ENCODE peak calls at places on chromosomes 13 and 19, in five cellular contexts. R, M, A, B and F are unnamed samples.

GRCh38 chr19:8611890-8612806 is 1.6 kb upstream of the ADAMTS10 start:
- DNase-seq in R (peak), M (no peak), A (no peak), B (no peak), F (no peak)

GRCh38 chr13:43448605-43449004 is 338.2 kb downstream of the ENOX1 start:
- DNase-seq in R (no peak), M (no peak), A (no peak), B (no peak), F (no peak)

GRCh38 chr13:111115051-111115840 is at the start of gene ARHGEF7:
- DNase-seq in R (peak), M (no peak), A (no peak), B (no peak), F (peak)

GRCh38 chr13:55199132-55199531 is 1941.6 kb upstream of the PRR20A start:
- DNase-seq in R (peak), M (no peak), A (no peak), B (no peak), F (no peak)

GRCh38 chr19:11324079-11324661 is 15.3 kb downstream of the RAB3D start:
- DNase-seq in R (no peak), M (no peak), A (no peak), B (peak), F (peak)

GRCh38 chr13:82165396-82166174 is 1716.7 kb downstream of the SLITRK1 start:
- DNase-seq in R (no peak), M (no peak), A (no peak), B (no peak), F (peak)

GRCh38 chr13:86581711-86582110 is 782.5 kb upstream of the SLITRK6 start:
- DNase-seq in R (no peak), M (no peak), A (no peak), B (no peak), F (no peak)

GRCh38 chr19:2479556-2480194 is 3.7 kb downstream of the GADD45B start:
- DNase-seq in R (no peak), M (no peak), A (no peak), B (no peak), F (no peak)

GRCh38 chr19:3302755-3303154 is 63.6 kb upstream of the NFIC start:
- DNase-seq in R (peak), M (peak), A (no peak), B (peak), F (no peak)

GRCh38 chr19:13215572-13216380 is 65.6 kb downstream of the IER2 start:
- DNase-seq in R (no peak), M (no peak), A (no peak), B (no peak), F (no peak)

GRCh38 chr13:30654430-30654829 is 36.7 kb downstream of the USPL1 start:
- DNase-seq in R (no peak), M (no peak), A (no peak), B (no peak), F (no peak)

GRCh38 chr13:36251528-36251927 is 37.2 kb upstream of the SOHLH2 start:
- DNase-seq in R (no peak), M (no peak), A (no peak), B (no peak), F (no peak)

GRCh38 chr19:51183629-51184028 is 41.3 kb upstream of the CD33 start:
- DNase-seq in R (no peak), M (no peak), A (no peak), B (no peak), F (no peak)

GRCh38 chr13:32878172-32878571 is 138.1 kb upstream of the KL start:
- DNase-seq in R (no peak), M (no peak), A (no peak), B (no peak), F (no peak)

GRCh38 chr13:59094149-59094548 is 1069.6 kb downstream of the DIAPH3 start:
- DNase-seq in R (no peak), M (no peak), A (no peak), B (no peak), F (no peak)

GRCh38 chr13:25018729-25019115 is 77.2 kb upstream of the PABPC3 start:
- DNase-seq in R (peak), M (no peak), A (no peak), B (no peak), F (no peak)

GRCh38 chr13:30731658-30732390 is 3.5 kb upstream of the ALOX5AP start:
- DNase-seq in R (no peak), M (no peak), A (no peak), B (no peak), F (no peak)

GRCh38 chr13:24281188-24282008 is 28.0 kb upstream of the C1QTNF9 start:
- DNase-seq in R (no peak), M (no peak), A (no peak), B (no peak), F (no peak)

GRCh38 chr19:12838182-12838890 is at the start of gene MAST1:
- DNase-seq in R (peak), M (no peak), A (no peak), B (peak), F (peak)

DNA sequence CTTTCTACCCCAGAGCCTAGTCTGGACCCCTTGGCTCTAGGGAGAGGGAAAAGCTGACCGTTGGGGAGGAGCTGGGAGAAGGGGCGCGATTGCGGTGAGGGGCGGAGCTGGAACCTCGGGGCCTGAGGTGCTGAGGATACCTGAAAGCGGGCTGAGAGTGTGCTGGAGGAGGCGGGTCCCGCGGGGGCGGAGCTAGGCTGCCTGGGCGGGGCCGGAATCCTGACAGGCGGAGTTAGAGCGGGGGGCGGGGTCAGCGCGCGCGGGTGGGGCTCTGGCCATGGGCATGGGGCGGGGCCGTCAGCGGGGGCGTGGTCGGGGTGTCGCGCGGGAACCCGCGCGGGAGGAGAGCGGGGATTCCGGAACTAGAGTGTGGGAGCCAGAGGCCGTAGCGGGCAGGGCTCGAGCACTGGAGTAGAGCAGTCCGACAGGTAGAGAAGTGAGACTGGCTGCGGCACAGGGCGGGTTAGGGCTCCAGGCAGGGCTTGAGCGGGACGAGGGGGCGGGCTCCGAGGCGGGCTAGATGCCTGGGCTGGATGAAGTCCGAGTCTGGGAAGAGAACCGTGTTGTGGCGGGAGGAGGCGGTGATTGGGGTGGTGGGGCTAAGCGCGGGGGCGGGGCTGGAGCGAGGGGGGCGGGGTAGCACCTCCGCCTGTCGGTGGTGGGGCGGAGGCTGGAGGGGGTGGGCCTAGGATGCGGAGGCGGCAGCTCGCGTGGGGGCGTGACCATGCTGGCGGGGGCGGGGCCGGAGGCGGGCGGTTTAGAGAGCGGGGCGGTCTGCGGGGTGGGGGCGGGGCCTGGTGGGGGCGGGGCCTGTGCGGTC is at the start of gene INAFM1:
- DNase-seq in R (peak), M (peak), A (no peak), B (peak), F (peak)
- TF ChIP-seq POLR2AphosphoS5 in R (peak), M (peak), A (peak), B (peak), F (no peak)

GRCh38 chr13:28327761-28328607 is 166.9 kb downstream of the FLT1 start:
- DNase-seq in R (no peak), M (no peak), A (no peak), B (no peak), F (no peak)

GRCh38 chr13:28324181-28324789 is 170.6 kb downstream of the FLT1 start:
- DNase-seq in R (peak), M (peak), A (peak), B (peak), F (peak)

GRCh38 chr13:28325022-28325421 is 169.9 kb downstream of the FLT1 start:
- DNase-seq in R (no peak), M (no peak), A (no peak), B (no peak), F (no peak)

GRCh38 chr13:28329395-28330158 is 165.4 kb downstream of the FLT1 start:
- DNase-seq in R (no peak), M (no peak), A (no peak), B (no peak), F (no peak)

GRCh38 chr13:28326081-28326480 is 168.8 kb downstream of the FLT1 start:
- DNase-seq in R (no peak), M (no peak), A (no peak), B (no peak), F (no peak)
- TF ChIP-seq REST in R (no peak), M (no peak), A (no peak), B (no peak), F (no peak)

GRCh38 chr19:16288544-16288943 is 36.1 kb upstream of the KLF2 start:
- DNase-seq in R (no peak), M (no peak), A (no peak), B (no peak), F (no peak)

GRCh38 chr19:16289594-16289993 is 35.0 kb upstream of the KLF2 start:
- DNase-seq in R (no peak), M (no peak), A (no peak), B (no peak), F (no peak)

GRCh38 chr19:16293133-16294085 is 31.2 kb upstream of the KLF2 start:
- DNase-seq in R (no peak), M (no peak), A (no peak), B (peak), F (no peak)

GRCh38 chr19:16295071-16295470 is 29.6 kb upstream of the KLF2 start:
- DNase-seq in R (no peak), M (no peak), A (no peak), B (no peak), F (no peak)

GRCh38 chr19:16290692-16291091 is 33.9 kb upstream of the KLF2 start:
- DNase-seq in R (no peak), M (no peak), A (no peak), B (no peak), F (no peak)
- TF ChIP-seq POLR2AphosphoS5 in R (no peak), M (no peak), A (no peak), B (no peak), F (no peak)

DNA sequence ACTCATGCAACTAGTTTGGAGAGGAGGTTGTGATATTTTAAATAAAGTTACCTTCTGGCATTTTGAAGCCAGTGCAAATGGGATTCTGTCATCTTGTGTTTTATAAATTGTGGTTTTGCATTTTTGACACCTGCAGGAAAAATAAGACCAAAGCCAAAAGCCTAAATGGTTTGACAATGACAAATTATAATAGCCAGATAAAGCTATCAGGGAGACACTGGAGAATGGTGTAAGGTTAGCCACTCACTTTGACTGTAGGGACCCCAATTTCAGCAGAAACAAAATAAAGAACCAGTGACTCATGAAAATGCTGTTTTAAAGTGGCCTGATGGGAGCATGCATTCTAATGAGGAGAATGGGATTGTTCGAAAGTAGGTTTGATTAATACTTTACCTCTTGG is 193.1 kb downstream of the KLF5 start:
- DNase-seq in R (no peak), M (no peak), A (no peak), B (no peak), F (no peak)
- TF ChIP-seq REST in R (no peak), M (no peak), A (no peak), B (no peak), F (no peak)

DNA sequence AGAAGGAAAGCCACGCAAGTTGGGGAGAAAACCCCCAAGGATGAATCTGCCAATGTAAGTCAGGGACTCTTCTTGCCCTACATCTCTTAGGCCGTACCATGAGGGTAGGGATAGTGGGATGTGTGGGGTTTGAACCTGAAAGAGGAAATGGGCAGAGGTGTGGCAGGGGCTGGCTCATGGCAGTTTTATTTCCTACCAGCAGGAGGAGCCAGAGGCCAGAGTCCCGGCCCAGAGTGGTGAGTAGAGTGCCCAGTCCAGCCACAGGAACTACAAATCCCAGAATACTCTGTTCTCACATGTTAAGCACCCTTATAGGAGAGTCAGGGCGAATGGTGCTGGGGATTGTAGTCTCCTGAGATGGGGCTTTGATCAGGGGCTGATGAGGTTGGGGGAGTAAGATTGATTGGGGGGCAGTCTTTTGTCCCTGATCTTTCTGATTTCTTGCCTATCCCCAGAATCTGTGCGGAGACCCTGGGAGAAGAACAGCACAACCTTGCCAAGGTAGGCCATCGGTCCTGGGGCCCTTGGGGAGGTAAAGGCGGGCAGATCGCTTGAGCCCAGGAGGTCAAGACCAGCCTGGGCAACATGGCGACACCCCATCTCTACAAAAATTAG is 16.5 kb downstream of the VASP start:
- DNase-seq in R (peak), M (peak), A (peak), B (peak), F (peak)
- TF ChIP-seq POLR2AphosphoS5 in R (no peak), M (no peak), A (no peak), B (no peak), F (no peak)